ENCODE peak calls at places on chromosomes 1 and 21, in four cellular contexts. D, P, U and R are unnamed samples.

GRCh38 chr1:38454236-38454635 is 405.3 kb downstream of the RRAGC start:
- DNase-seq in D (peak; percentile 52), P (no peak), U (peak; percentile 72), R (no peak)

GRCh38 chr1:24266398-24266941 is 52.7 kb upstream of the GRHL3 start:
- DNase-seq in D (no peak), P (peak; percentile 14), U (peak; percentile 8), R (no peak)

GRCh38 chr1:8903908-8904650 is 25.6 kb upstream of the ENO1 start:
- DNase-seq in D (no peak), P (peak; percentile 68), U (no peak), R (no peak)

GRCh38 chr1:226369110-226369509 is 38.8 kb downstream of the PARP1 start:
- DNase-seq in D (no peak), P (no peak), U (no peak), R (no peak)

GRCh38 chr1:196678510-196678884 is 26.7 kb downstream of the CFH start:
- DNase-seq in D (no peak), P (no peak), U (no peak), R (no peak)

GRCh38 chr1:162385280-162385623 is 3.7 kb downstream of the C1orf226 start:
- DNase-seq in D (no peak), P (no peak), U (no peak), R (no peak)

GRCh38 chr1:60963167-60963909 is 119.0 kb upstream of the NFIA start:
- DNase-seq in D (no peak), P (no peak), U (no peak), R (no peak)

GRCh38 chr1:158095737-158096335 is 84.9 kb upstream of the CD1D start:
- DNase-seq in D (peak; percentile 70), P (no peak), U (peak; percentile 51), R (peak; percentile 73)

GRCh38 chr21:43731476-43731875 is 12.5 kb downstream of the PDXK start:
- DNase-seq in D (no peak), P (peak; percentile 88), U (no peak), R (no peak)

GRCh38 chr1:175525222-175525621 is 218.2 kb downstream of the TNR start:
- DNase-seq in D (no peak), P (no peak), U (no peak), R (no peak)

GRCh38 chr1:91548382-91549040 is 47.9 kb downstream of the CDC7 start:
- DNase-seq in D (no peak), P (no peak), U (no peak), R (no peak)

GRCh38 chr1:12180315-12180714 is 13.5 kb downstream of the TNFRSF1B start:
- DNase-seq in D (no peak), P (no peak), U (no peak), R (no peak)

GRCh38 chr1:147840909-147841308 is 61.7 kb upstream of the GJA8 start:
- DNase-seq in D (no peak), P (no peak), U (peak; percentile 61), R (peak; percentile 67)
- TF ChIP-seq ELF4 in D (no peak), P (no peak), U (no peak), R (no peak)

GRCh38 chr1:180652791-180653190 is 21.0 kb downstream of the XPR1 start:
- DNase-seq in D (no peak), P (no peak), U (no peak), R (no peak)
- TF ChIP-seq ELF4 in D (no peak), P (no peak), U (no peak), R (no peak)

GRCh38 chr1:21219674-21220073 is 43.0 kb upstream of the EIF4G3 start:
- DNase-seq in D (no peak), P (no peak), U (no peak), R (no peak)

GRCh38 chr1:21216835-21217811 is 40.4 kb upstream of the EIF4G3 start:
- DNase-seq in D (peak; percentile 81), P (peak; percentile 45), U (peak; percentile 84), R (peak; percentile 68)

GRCh38 chr1:21217812-21218596 is 41.3 kb upstream of the EIF4G3 start:
- DNase-seq in D (peak; percentile 93), P (peak; percentile 16), U (peak; percentile 71), R (peak; percentile 77)

GRCh38 chr1:21225065-21225464 is 48.4 kb upstream of the EIF4G3 start:
- DNase-seq in D (no peak), P (no peak), U (no peak), R (no peak)

GRCh38 chr1:21220815-21221214 is 44.1 kb upstream of the EIF4G3 start:
- DNase-seq in D (no peak), P (no peak), U (no peak), R (no peak)
- TF ChIP-seq ELF4 in D (no peak), P (no peak), U (no peak), R (no peak)

GRCh38 chr1:241834733-241835377 is 13.1 kb upstream of the EXO1 start:
- DNase-seq in D (no peak), P (peak; percentile 28), U (peak; percentile 77), R (peak; percentile 54)
- TF ChIP-seq ELF4 in D (no peak), P (no peak), U (no peak), R (no peak)

GRCh38 chr21:41171210-41171609 is 3.2 kb downstream of the BACE2 start:
- DNase-seq in D (no peak), P (no peak), U (no peak), R (no peak)
- TF ChIP-seq ELF4 in D (no peak), P (no peak), U (no peak), R (no peak)

GRCh38 chr1:234923626-234924025 is 205.0 kb downstream of the TOMM20 start:
- DNase-seq in D (no peak), P (no peak), U (no peak), R (no peak)
- TF ChIP-seq ELF4 in D (no peak), P (no peak), U (no peak), R (no peak)

DNA sequence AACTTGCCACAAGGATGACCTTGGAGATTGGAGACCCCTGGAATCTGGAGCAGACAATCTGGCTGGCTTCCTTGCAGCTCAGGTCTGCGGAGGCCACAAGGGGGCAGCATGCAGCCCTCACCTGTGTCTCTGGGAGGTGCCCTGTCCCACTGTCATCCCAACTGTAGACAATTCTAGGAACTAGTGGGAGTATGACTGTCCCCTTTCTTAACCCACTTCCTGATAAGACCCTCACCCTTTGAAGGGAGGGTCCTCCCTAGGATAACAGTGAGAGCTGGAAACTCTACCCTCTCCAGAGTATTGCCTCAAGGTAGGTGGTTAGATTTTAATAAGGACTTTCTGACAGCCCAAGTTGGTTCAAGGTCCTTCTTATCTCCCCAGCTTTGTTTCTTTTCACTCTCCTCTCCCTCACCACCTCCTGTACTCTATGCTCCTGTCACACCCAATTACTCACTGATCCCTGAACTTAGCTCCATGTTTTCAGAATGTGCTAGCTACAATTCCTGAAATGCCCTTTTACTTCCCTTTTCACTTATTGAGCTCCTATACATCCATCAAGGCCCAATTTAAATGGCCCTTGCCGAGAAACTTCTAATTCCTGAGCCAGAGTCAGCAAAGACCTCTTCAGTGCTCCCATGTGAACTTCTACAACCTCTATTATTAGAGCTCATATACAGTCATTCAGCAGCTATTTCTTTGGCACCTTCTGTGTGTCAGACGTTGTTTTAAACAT is 9.2 kb upstream of the KCNQ4 start:
- DNase-seq in D (peak; percentile 86), P (peak; percentile 36), U (peak; percentile 87), R (peak; percentile 75)
- TF ChIP-seq ELF4 in D (no peak), P (no peak), U (peak; percentile 6), R (no peak)